ENCODE peak calls at places on chromosome X, in six cellular contexts. W, V, S, J, P and L are unnamed samples.

GRCh38 chrX:109911046-109911445 is 91.9 kb upstream of the TMEM164 start:
- DNase-seq in W (peak), V (no peak), S (no peak), J (no peak), P (no peak), L (no peak)

GRCh38 chrX:71667328-71668247 is at the start of gene LOC101059915:
- DNase-seq in W (no peak), V (peak), S (no peak), J (no peak), P (no peak), L (no peak)

GRCh38 chrX:51728202-51728601 is 15.0 kb upstream of the GSPT2 start:
- DNase-seq in W (no peak), V (no peak), S (no peak), J (no peak), P (no peak), L (no peak)

GRCh38 chrX:124902953-124903352 is 416.7 kb upstream of the TEX13C start:
- DNase-seq in W (no peak), V (no peak), S (no peak), J (no peak), P (no peak), L (no peak)

GRCh38 chrX:84611843-84612636 is 109.8 kb upstream of the HDX start:
- DNase-seq in W (no peak), V (no peak), S (no peak), J (no peak), P (no peak), L (no peak)

GRCh38 chrX:70171636-70172035 is 5.6 kb upstream of the DGAT2L6 start:
- DNase-seq in W (no peak), V (no peak), S (no peak), J (no peak), P (no peak), L (no peak)

GRCh38 chrX:25534096-25534495 is 518.3 kb upstream of the ARX start:
- DNase-seq in W (no peak), V (no peak), S (no peak), J (no peak), P (no peak), L (no peak)

GRCh38 chrX:152913915-152914314 is 16.0 kb downstream of the ZNF185 start:
- DNase-seq in W (peak), V (no peak), S (no peak), J (no peak), P (no peak), L (no peak)

GRCh38 chrX:30183554-30183953 is 31.8 kb upstream of the MAGEB2 start:
- DNase-seq in W (no peak), V (no peak), S (no peak), J (no peak), P (no peak), L (no peak)

GRCh38 chrX:78945186-78945912 is at the start of gene P2RY10:
- DNase-seq in W (no peak), V (no peak), S (no peak), J (peak), P (no peak), L (peak)

GRCh38 chrX:70001269-70001668 is 48.5 kb downstream of the AWAT2 start:
- DNase-seq in W (no peak), V (no peak), S (no peak), J (no peak), P (no peak), L (no peak)

GRCh38 chrX:13482764-13483552 is 86.4 kb upstream of the EGFL6 start:
- DNase-seq in W (no peak), V (no peak), S (no peak), J (no peak), P (no peak), L (no peak)

GRCh38 chrX:128901018-128901417 is 622.3 kb downstream of the SMARCA1 start:
- DNase-seq in W (no peak), V (no peak), S (no peak), J (no peak), P (no peak), L (no peak)

GRCh38 chrX:149151805-149152757 is 353.0 kb downstream of the IDS start:
- DNase-seq in W (no peak), V (no peak), S (no peak), J (peak), P (no peak), L (no peak)

GRCh38 chrX:113300580-113300979 is 459.9 kb upstream of the AMOT start:
- DNase-seq in W (no peak), V (no peak), S (no peak), J (no peak), P (no peak), L (no peak)

GRCh38 chrX:102154218-102154860 is 1.4 kb downstream of the BEX5 start:
- DNase-seq in W (peak), V (peak), S (no peak), J (no peak), P (peak), L (no peak)

GRCh38 chrX:39335447-39336235 is 534.4 kb downstream of the MID1IP1 start:
- DNase-seq in W (no peak), V (no peak), S (no peak), J (no peak), P (no peak), L (peak)

GRCh38 chrX:47745386-47745785 is 86.4 kb upstream of the UXT start:
- DNase-seq in W (no peak), V (no peak), S (no peak), J (no peak), P (no peak), L (no peak)

GRCh38 chrX:16137416-16138107 is 14.2 kb downstream of the GRPR start:
- DNase-seq in W (no peak), V (no peak), S (no peak), J (peak), P (no peak), L (no peak)

GRCh38 chrX:69085151-69085550 is 80.1 kb downstream of the PJA1 start:
- DNase-seq in W (no peak), V (no peak), S (no peak), J (no peak), P (no peak), L (no peak)

GRCh38 chrX:150533863-150534262 is 34.6 kb upstream of the MTM1 start:
- DNase-seq in W (no peak), V (peak), S (no peak), J (no peak), P (no peak), L (no peak)

GRCh38 chrX:12685541-12685940 is 105.7 kb upstream of the PRPS2 start:
- DNase-seq in W (no peak), V (no peak), S (no peak), J (no peak), P (no peak), L (no peak)

GRCh38 chrX:23901065-23901464 is 6.7 kb downstream of the APOO start:
- DNase-seq in W (no peak), V (no peak), S (peak), J (no peak), P (no peak), L (peak)

GRCh38 chrX:23900220-23900797 is 7.4 kb downstream of the APOO start:
- DNase-seq in W (no peak), V (no peak), S (no peak), J (no peak), P (no peak), L (no peak)

GRCh38 chrX:23902419-23902818 is 5.3 kb downstream of the APOO start:
- DNase-seq in W (peak), V (peak), S (peak), J (no peak), P (no peak), L (peak)

GRCh38 chrX:23904096-23904495 is 3.6 kb downstream of the APOO start:
- DNase-seq in W (no peak), V (peak), S (no peak), J (no peak), P (no peak), L (no peak)

GRCh38 chrX:23901805-23902204 is 5.9 kb downstream of the APOO start:
- DNase-seq in W (peak), V (peak), S (peak), J (peak), P (no peak), L (peak)
- TF ChIP-seq POLR2AphosphoS5 in W (no peak), V (no peak), S (no peak), J (no peak), P (no peak), L (no peak)

GRCh38 chrX:41600266-41600665 is 88.5 kb upstream of the GPR34 start:
- DNase-seq in W (no peak), V (no peak), S (no peak), J (no peak), P (no peak), L (no peak)
- TF ChIP-seq GABPA in W (no peak), V (no peak), S (no peak), J (no peak), P (no peak), L (no peak)

GRCh38 chrX:17859609-17860178 is 1.4 kb downstream of the RAI2 start:
- DNase-seq in W (peak), V (no peak), S (no peak), J (no peak), P (no peak), L (no peak)
- TF ChIP-seq POLR2AphosphoS5 in W (no peak), V (no peak), S (no peak), J (no peak), P (no peak), L (no peak)

DNA sequence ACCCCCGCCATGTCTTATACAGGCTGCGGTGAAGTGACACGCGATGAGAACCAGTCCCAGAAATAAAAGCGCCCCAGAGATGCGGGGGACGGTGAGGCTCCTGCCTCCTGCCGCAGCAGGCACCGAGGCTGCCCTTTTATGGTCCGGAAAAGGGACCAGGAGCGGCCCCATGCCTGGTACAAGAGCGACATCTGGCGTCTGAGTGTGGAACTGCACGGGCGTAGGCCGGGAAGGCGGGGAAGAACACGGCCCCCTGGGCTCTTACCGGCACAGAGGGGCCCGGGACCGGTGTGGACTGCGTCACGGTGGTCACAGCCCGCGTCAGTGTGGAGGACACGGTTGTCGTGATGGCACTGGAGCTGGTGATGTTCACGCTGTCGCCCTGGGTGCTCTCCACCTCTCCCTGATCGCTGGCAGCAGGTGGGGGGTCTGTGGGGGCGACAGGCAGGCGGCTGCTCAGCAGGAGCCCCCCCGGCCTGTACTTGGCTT is 8.9 kb upstream of the RENBP start:
- DNase-seq in W (peak), V (peak), S (peak), J (no peak), P (peak), L (no peak)
- TF ChIP-seq GABPA in W (no peak), V (no peak), S (no peak), J (no peak), P (peak), L (no peak)

GRCh38 chrX:33211356-33212254 is at the start of gene DMD:
- DNase-seq in W (no peak), V (no peak), S (peak), J (no peak), P (no peak), L (no peak)
- TF ChIP-seq POLR2AphosphoS5 in W (no peak), V (no peak), S (no peak), J (no peak), P (no peak), L (no peak)

DNA sequence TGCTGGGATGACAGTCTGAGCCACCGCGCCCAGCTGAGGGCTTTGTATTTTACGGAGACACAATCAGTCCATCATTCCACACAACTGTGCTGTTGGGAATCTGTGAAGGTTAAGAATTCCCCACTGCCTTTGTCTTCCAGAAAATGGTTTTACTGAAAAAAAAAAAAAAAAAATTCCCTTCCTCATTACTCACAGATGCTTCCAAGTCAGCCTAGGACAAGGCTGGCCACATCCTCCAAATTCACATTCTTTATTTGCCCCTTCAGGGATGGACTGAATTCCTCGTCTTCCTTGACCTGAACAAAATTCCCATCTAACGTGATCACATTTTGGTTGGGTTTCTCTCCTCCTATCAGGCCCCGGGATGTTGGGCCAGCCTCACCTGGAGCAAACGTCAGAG is 130.3 kb downstream of the DHRSX start:
- DNase-seq in W (no peak), V (no peak), S (no peak), J (no peak), P (no peak), L (no peak)
- TF ChIP-seq GABPA in W (no peak), V (no peak), S (no peak), J (no peak), P (no peak), L (no peak)